ENCODE peak calls at places on chromosomes 6 and 20, in four cellular contexts. I is right atrium auricular region, U is cardiac muscle cell, P is H9. M is an unnamed sample.

GRCh38 chr6:42141603-42142117 is 760 bp downstream of the C6orf132 start:
- DNase-seq in I (no peak), P (no peak), U (no peak), M (no peak)

GRCh38 chr20:58890454-58891075 is 38.0 kb downstream of the GNAS start:
- DNase-seq in P (no peak), I (peak), U (peak), M (peak)

GRCh38 chr20:63742381-63743024 is 2.9 kb downstream of the SLC2A4RG start:
- DNase-seq in I (no peak), U (no peak), P (no peak), M (no peak)

GRCh38 chr20:15359056-15359455 is 1021.6 kb upstream of the FLRT3 start:
- DNase-seq in I (no peak), P (no peak), U (no peak), M (no peak)

GRCh38 chr6:93407186-93407585 is 12.2 kb downstream of the EPHA7 start:
- DNase-seq in P (no peak), I (no peak), U (peak), M (no peak)

GRCh38 chr6:135880066-135880972 is 28.8 kb downstream of the PDE7B start:
- DNase-seq in U (peak), I (no peak), P (no peak), M (peak)

GRCh38 chr6:3294921-3295871 is 36.4 kb downstream of the PSMG4 start:
- DNase-seq in P (no peak), I (no peak), U (no peak), M (no peak)

GRCh38 chr6:85008311-85009015 is 244.1 kb upstream of the TBX18 start:
- DNase-seq in I (no peak), U (peak), P (no peak), M (no peak)

GRCh38 chr6:14721103-14721758 is 524.6 kb upstream of the JARID2 start:
- DNase-seq in U (peak), I (no peak), P (no peak), M (no peak)

GRCh38 chr6:47016236-47016635 is 25.9 kb downstream of the ADGRF1 start:
- DNase-seq in U (no peak), I (no peak), P (no peak), M (no peak)

GRCh38 chr20:5033566-5033965 is 32.3 kb upstream of the SLC23A2 start:
- DNase-seq in I (no peak), P (no peak), U (peak), M (no peak)

GRCh38 chr6:54860132-54860531 is 13.6 kb downstream of the FAM83B start:
- DNase-seq in I (no peak), U (no peak), P (no peak), M (no peak)

GRCh38 chr20:49320460-49320859 is 42.6 kb upstream of the ZNFX1 start:
- DNase-seq in I (no peak), P (peak), U (peak), M (no peak)

GRCh38 chr6:48032156-48032555 is 78.8 kb downstream of the PTCHD4 start:
- DNase-seq in I (no peak), P (no peak), U (peak), M (no peak)

GRCh38 chr6:14384175-14384949 is 266.8 kb downstream of the CD83 start:
- DNase-seq in U (no peak), I (no peak), P (no peak), M (no peak)

GRCh38 chr20:4808872-4809271 is 87.2 kb downstream of the PRND start:
- DNase-seq in I (no peak), P (no peak), U (no peak), M (no peak)

DNA sequence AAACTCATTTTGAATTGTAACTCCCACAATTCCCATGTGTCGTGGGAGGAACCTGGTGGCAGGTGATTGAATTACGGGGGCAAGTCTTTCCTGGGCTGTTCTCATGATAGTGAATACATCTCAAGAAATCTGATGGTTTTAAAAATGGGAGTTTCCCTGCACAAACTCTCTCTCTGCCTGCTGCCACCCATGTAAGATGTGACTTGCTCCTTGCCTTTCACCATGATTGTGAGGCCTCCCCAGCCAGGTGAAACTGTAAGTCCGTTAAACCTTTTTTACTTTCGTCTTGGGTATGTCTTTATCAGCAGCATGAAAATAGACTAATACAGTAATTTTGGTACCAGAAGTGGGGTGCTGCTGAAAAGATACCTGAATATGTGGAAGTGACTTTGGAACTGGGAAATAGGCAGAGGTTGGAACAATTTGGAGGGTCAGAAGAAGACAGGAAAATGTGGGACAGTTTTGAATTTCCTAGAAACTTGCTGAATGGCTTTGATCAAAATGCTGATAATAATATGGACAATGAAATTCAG is 41.4 kb upstream of the SAMHD1 start:
- DNase-seq in U (no peak), P (no peak), I (no peak), M (no peak)
- TF ChIP-seq CTCF in U (no peak), P (peak), I (no peak), M (no peak)

DNA sequence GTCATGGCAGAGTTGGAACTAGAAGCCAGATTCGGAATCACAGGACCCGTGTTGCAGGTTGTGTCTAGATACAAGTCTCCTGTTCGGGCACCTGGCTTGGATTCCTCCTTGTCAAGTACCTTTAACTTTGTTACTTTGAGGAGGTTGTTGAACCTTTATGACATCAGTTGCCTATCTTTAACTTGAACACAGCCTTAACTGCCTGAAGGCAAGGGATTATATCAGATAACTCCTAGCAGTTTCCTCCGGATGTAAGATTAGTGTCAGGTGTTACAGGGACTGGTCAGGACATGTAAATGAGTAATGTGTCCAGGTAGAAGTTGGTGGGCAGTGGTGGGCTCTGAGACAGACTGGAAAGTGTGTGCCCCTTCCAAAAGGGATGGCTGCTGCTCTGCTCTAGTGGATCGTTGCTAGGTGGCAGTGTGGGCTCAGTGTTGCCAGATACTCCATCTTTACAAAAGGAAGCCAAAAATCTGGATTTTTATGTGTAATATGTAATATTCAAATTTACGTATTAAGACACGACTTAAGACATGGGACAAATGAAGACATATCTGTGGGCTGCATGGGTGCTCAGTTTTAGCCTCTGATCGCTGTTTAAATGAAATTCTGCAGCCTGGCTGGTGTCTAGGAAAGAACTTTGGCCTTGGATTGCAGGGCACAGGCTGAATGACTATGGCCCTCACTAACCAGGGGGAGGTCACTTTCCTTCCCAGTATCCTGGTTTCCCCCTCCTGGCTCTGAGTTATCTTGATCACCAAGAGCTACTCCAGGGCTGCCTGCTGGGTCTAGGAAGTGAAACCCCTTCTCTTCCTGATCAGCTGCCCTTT is 27.1 kb downstream of the CHMP4B start:
- DNase-seq in P (no peak), U (no peak), I (no peak), M (no peak)
- TF ChIP-seq CTCF in P (peak), U (peak), I (no peak), M (peak)

DNA sequence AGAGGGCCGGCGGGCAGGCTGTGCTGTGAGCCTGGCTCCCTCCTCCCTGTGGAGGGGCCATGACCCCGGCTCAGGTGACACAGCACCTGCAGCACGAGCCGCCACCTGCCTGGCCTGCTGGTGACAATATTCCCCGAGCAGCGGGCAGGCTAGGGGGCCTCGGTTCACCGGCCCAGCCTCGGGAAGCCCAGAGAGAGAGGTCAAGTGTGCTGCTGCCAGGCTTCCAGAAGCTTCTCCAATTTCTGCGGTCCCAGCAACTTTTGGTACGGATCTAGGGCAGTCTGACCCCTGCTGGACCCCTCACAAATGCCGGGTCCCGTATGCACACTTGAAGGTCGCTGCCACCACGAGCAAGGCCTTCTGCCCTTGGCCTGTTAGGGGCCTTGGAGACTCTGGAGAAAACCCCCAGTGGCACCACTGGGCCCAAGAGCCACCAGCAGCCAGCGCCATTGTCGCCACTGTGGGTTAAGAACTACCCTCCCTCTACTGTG is 38.6 kb upstream of the NOL4L start:
- DNase-seq in I (no peak), U (no peak), P (peak), M (no peak)
- TF ChIP-seq CTCF in I (no peak), U (no peak), P (peak), M (no peak)

DNA sequence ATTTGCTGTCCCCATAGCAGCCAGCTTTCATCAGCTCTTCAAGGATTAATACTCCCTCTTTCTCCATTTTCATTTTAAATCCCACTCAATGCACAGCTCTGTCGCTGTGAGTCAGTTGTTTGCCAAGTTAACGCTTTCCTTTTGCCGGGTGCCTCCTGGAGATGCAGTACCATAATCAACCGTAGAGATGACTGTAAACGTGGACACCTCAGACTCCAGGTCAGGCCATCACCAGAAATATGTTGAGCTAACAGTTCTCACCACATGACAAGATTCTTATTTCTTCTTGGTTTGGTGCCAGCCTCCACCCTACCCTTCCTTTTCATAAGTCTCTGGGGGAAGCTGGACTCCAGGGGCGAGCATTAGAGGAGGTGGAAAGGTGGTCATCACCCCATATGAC is 66.5 kb upstream of the TAB2 start:
- DNase-seq in P (no peak), U (no peak), I (no peak), M (no peak)
- TF ChIP-seq CTCF in P (no peak), U (no peak), I (no peak), M (no peak)

GRCh38 chr6:133548409-133548808 is 307.3 kb downstream of the EYA4 start:
- DNase-seq in U (peak), P (no peak), I (no peak), M (no peak)

GRCh38 chr6:133551436-133551835 is 310.3 kb downstream of the EYA4 start:
- DNase-seq in U (no peak), I (no peak), P (no peak), M (no peak)

GRCh38 chr6:133547136-133547535 is 306.0 kb downstream of the EYA4 start:
- DNase-seq in U (no peak), I (no peak), P (no peak), M (no peak)

GRCh38 chr6:133550026-133550425 is 308.9 kb downstream of the EYA4 start:
- DNase-seq in U (no peak), I (no peak), P (no peak), M (no peak)

GRCh38 chr6:133549252-133549925 is 308.2 kb downstream of the EYA4 start:
- DNase-seq in U (no peak), I (no peak), P (no peak), M (no peak)
- TF ChIP-seq CTCF in U (no peak), I (no peak), P (no peak), M (no peak)

GRCh38 chr6:349491-349921 is 42.0 kb upstream of the IRF4 start:
- DNase-seq in I (no peak), P (no peak), U (no peak), M (no peak)

GRCh38 chr6:352474-352873 is 39.1 kb upstream of the IRF4 start:
- DNase-seq in I (no peak), P (no peak), U (no peak), M (no peak)

GRCh38 chr6:351867-352289 is 39.7 kb upstream of the IRF4 start:
- DNase-seq in U (no peak), P (no peak), I (no peak), M (no peak)

GRCh38 chr6:350371-350770 is 41.2 kb upstream of the IRF4 start:
- DNase-seq in U (no peak), I (no peak), P (no peak), M (no peak)

GRCh38 chr6:351011-351866 is 40.3 kb upstream of the IRF4 start:
- DNase-seq in U (no peak), P (no peak), I (no peak), M (no peak)
- TF ChIP-seq CTCF in U (no peak), P (peak), I (no peak), M (no peak)

GRCh38 chr6:5729813-5730212 is 276.9 kb downstream of the NRN1 start:
- DNase-seq in P (no peak), U (no peak), I (no peak), M (no peak)
- TF ChIP-seq CTCF in P (peak), U (no peak), I (no peak), M (no peak)

GRCh38 chr20:25259788-25260254 is 11.9 kb downstream of the PYGB start:
- DNase-seq in P (peak), I (peak), U (no peak), M (no peak)
- TF ChIP-seq CTCF in P (no peak), I (no peak), U (no peak), M (no peak)

GRCh38 chr6:44128020-44128917 is 915 bp downstream of the TMEM63B start:
- DNase-seq in P (peak), U (peak), I (peak), M (peak)
- TF ChIP-seq CTCF in P (peak), U (no peak), I (peak), M (no peak)

GRCh38 chr6:75210885-75211739 is 5.3 kb upstream of the COL12A1 start:
- DNase-seq in P (no peak), I (no peak), U (peak), M (peak)

GRCh38 chr6:75206338-75207210 is 721 bp upstream of the COL12A1 start:
- DNase-seq in U (peak), P (no peak), I (no peak), M (peak)

GRCh38 chr6:75209432-75209723 is 3.5 kb upstream of the COL12A1 start:
- DNase-seq in I (no peak), U (no peak), P (no peak), M (no peak)

GRCh38 chr6:75207211-75207984 is 1.5 kb upstream of the COL12A1 start:
- DNase-seq in I (no peak), P (peak), U (peak), M (peak)

DNA sequence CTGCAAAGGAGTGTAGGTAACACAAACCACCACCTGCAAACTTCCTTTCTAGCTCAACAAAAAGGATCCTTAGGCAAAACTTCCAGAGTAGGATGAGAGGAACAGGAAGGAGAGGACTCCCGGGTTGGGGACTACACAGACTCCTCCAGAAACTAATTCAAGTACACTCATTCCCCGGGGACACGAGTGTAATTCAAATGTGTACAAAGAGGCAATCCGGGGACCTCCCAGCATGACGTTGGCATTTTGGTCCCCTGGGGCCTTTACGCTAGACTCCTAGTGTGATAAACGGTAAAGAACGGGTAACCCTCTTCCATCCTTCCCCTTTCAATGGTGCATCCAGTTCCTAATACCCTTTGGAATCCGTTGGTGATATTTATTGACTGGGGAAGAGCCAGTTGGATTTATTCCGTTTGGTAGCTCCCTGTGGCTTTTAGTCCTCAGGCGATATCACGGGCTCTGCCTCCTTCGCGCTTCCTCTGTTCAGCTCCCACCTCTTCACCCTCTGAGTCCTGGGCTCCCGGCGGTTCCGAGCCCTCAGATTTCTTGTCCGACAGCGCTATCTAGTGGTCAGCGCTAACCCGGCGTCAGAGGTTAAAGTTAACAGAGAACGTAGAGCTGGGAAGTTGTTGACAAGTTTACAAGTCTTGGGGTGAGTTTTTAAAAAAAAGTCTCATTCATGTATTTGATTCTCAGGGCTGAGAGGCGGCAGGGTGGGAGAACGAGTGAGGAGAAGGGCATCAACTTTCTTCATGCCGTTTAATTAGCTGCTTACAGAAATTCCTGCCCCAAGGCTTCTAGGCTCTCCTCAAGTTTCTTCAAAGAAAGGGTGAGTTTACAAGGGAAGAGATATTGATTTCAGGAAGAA is 2.9 kb upstream of the COL12A1 start:
- DNase-seq in P (peak), I (peak), U (peak), M (peak)
- TF ChIP-seq CTCF in P (peak), I (peak), U (peak), M (peak)

M was measured in GM10248.